ENCODE peak calls at places on chromosomes 7 and 10, in four cellular contexts. E is K562, O is GM12878, N is HepG2. L is an unnamed sample.
A peak's percentile ranks its signal among the peaks of the same experiment; 100 is the strongest.

GRCh38 chr7:17559388-17559787 is 260.9 kb downstream of the AHR start:
- DNase-seq in O (no peak), N (no peak), E (no peak), L (no peak)

GRCh38 chr10:86872757-86873156 is 84.7 kb downstream of the MMRN2 start:
- DNase-seq in O (no peak), N (no peak), E (no peak), L (peak; percentile 51)

GRCh38 chr10:44384601-44385422 is at the start of gene CXCL12:
- DNase-seq in E (no peak), O (no peak), N (no peak), L (peak; percentile 78)

GRCh38 chr7:114943530-114943929 is 21.6 kb downstream of the MDFIC start:
- DNase-seq in E (no peak), O (no peak), N (no peak), L (no peak)

GRCh38 chr10:84659497-84660276 is 331.3 kb downstream of the CCSER2 start:
- DNase-seq in O (no peak), E (no peak), N (no peak), L (no peak)

GRCh38 chr10:81472927-81473470 is 402.0 kb upstream of the NRG3 start:
- DNase-seq in O (no peak), N (no peak), E (no peak), L (peak; percentile 24)

GRCh38 chr10:21634599-21635365 is 100.8 kb downstream of the MLLT10 start:
- DNase-seq in N (no peak), E (no peak), O (no peak), L (no peak)

GRCh38 chr7:159094919-159095915 is 49.5 kb downstream of the VIPR2 start:
- DNase-seq in E (no peak), O (no peak), N (no peak), L (no peak)

GRCh38 chr7:88169717-88170320 is 50.0 kb downstream of the SRI start:
- DNase-seq in E (peak; percentile 24), O (no peak), N (peak; percentile 10), L (no peak)

GRCh38 chr7:141533149-141533949 is 17.9 kb upstream of the AGK start:
- DNase-seq in E (peak; percentile 79), O (no peak), N (peak; percentile 47), L (peak; percentile 74)

GRCh38 chr7:39130304-39130703 is 152.6 kb downstream of the POU6F2 start:
- DNase-seq in O (no peak), E (no peak), N (no peak), L (no peak)

GRCh38 chr7:100967292-100967863 is 2.0 kb upstream of the MUC12 start:
- DNase-seq in O (no peak), N (no peak), E (peak; percentile 38), L (no peak)

GRCh38 chr7:98286093-98286525 is 4.6 kb downstream of the BRI3 start:
- DNase-seq in N (peak; percentile 30), E (no peak), O (no peak), L (no peak)

GRCh38 chr10:18868919-18869318 is 179.7 kb upstream of the MALRD1 start:
- DNase-seq in N (no peak), O (no peak), E (no peak), L (no peak)

GRCh38 chr7:18513343-18513742 is 17.8 kb downstream of the HDAC9 start:
- DNase-seq in O (no peak), E (no peak), N (no peak), L (no peak)

GRCh38 chr10:21626457-21627161 is 92.6 kb downstream of the MLLT10 start:
- DNase-seq in E (no peak), N (no peak), O (no peak), L (no peak)

GRCh38 chr7:69691734-69692133 is 93.5 kb downstream of the AUTS2 start:
- DNase-seq in E (no peak), N (no peak), O (no peak), L (no peak)
- TF ChIP-seq MAX in E (no peak), N (no peak), O (no peak), L (no peak)

GRCh38 chr10:123132576-123133477 is 2.9 kb upstream of the HMX3 start:
- DNase-seq in O (peak; percentile 40), N (peak; percentile 72), E (peak; percentile 74), L (peak; percentile 96)
- TF ChIP-seq TCF7 in O (no peak), N (no peak), E (no peak), L (no peak)

GRCh38 chr7:138907438-138907837 is 73.8 kb downstream of the KIAA1549 start:
- DNase-seq in N (no peak), O (no peak), E (no peak), L (no peak)

GRCh38 chr7:138911007-138911406 is 70.2 kb downstream of the KIAA1549 start:
- DNase-seq in N (no peak), O (no peak), E (no peak), L (no peak)

GRCh38 chr7:138902156-138902555 is 79.0 kb downstream of the KIAA1549 start:
- DNase-seq in N (no peak), O (no peak), E (no peak), L (no peak)

GRCh38 chr7:138904122-138904435 is 77.1 kb downstream of the KIAA1549 start:
- DNase-seq in O (no peak), N (no peak), E (no peak), L (no peak)

DNA sequence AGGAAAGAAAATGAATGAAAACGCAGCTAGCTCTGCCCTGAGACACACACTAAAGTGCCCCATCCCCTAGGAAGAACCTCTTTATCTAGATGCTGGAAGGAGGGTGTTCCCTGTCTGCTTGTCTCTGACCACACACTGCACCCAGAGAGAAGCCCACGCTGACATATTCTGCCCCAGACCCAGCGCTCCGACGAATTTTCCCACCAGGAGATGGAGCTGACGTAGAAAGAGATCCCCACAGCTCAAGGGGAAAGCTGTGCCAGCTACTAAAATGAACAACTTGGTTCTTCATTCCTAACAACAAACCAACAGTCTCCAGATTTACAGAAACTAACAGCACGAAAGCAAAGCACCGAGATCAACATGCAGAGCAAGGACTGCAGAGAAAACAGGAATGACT is 73.3 kb downstream of the KIAA1549 start:
- DNase-seq in O (no peak), E (no peak), N (no peak), L (no peak)
- TF ChIP-seq CREM in O (no peak), E (no peak), N (no peak), L (no peak)

GRCh38 chr10:79490400-79491081 is 21.8 kb upstream of the EIF5AL1 start:
- DNase-seq in N (no peak), O (no peak), E (no peak), L (no peak)
- TF ChIP-seq MAX in N (no peak), O (no peak), E (no peak), L (no peak)

GRCh38 chr7:157805716-157806115 is 468.9 kb downstream of the DNAJB6 start:
- DNase-seq in E (no peak), O (no peak), N (no peak), L (no peak)
- TF ChIP-seq TCF7 in E (no peak), O (no peak), N (no peak), L (no peak)

GRCh38 chr10:34311679-34312078 is 503.4 kb downstream of the PARD3 start:
- DNase-seq in N (no peak), O (no peak), E (no peak), L (no peak)
- TF ChIP-seq CREM in N (no peak), O (no peak), E (no peak), L (no peak)

DNA sequence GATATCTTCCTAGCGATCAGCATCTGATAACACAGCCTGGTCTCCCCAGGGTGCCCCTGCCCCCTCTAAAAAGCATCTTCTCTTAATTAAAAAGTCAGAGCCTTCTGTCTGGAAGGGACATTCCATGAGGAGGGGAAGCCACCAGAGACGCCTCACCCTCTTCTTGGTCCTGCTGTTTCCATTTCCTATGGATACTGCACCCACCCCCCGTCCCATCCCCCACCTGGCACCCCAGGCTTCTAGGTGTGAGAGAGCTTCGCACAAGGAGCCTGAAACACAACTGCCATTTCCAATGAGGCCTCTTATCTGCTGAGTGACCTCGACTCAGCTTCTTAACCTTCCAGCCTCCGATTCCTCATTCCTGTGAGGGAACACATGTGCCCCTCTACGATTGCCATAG is 51.4 kb downstream of the COL13A1 start:
- DNase-seq in N (no peak), O (no peak), E (no peak), L (no peak)
- TF ChIP-seq MAX in N (no peak), O (no peak), E (no peak), L (no peak)

L was measured in WTC11.